ENCODE peak calls at places on chromosomes 1 and 21, in six cellular contexts. L is HCT116, X is PC-3, Y is MM.1S, H is SK-N-SH, S is GM23248. V is an unnamed sample.

GRCh38 chr1:7784492-7785071 is 491 bp downstream of the PER3 start:
- DNase-seq in X (no peak), Y (no peak), L (no peak), H (no peak), S (peak; percentile 44), V (peak; percentile 15)

GRCh38 chr1:45543599-45544417 is 6.8 kb upstream of the AKR1A1 start:
- DNase-seq in L (no peak), X (no peak), H (no peak), S (no peak), Y (peak; percentile 73), V (no peak)

GRCh38 chr1:198174297-198174696 is 17.5 kb downstream of the NEK7 start:
- DNase-seq in L (no peak), H (no peak), X (no peak), Y (no peak), S (peak; percentile 45), V (no peak)

GRCh38 chr1:42940851-42941639 is 17.6 kb downstream of the SLC2A1 start:
- DNase-seq in S (peak; percentile 97), Y (no peak), L (peak; percentile 82), X (peak; percentile 99), H (no peak), V (no peak)

GRCh38 chr1:225617479-225617878 is 35.4 kb downstream of the ENAH start:
- DNase-seq in S (peak; percentile 72), Y (no peak), L (no peak), X (peak; percentile 49), H (no peak), V (no peak)

GRCh38 chr1:236067854-236068454 is 3.1 kb upstream of the NID1 start:
- DNase-seq in Y (no peak), H (no peak), X (no peak), S (no peak), L (no peak), V (no peak)

GRCh38 chr1:100325415-100326324 is 26.6 kb upstream of the CDC14A start:
- DNase-seq in Y (no peak), L (no peak), S (no peak), X (peak; percentile 33), H (no peak), V (no peak)

GRCh38 chr1:26768755-26769154 is 19.0 kb upstream of the PIGV start:
- DNase-seq in X (peak; percentile 65), H (no peak), Y (no peak), L (no peak), S (peak; percentile 59), V (no peak)

GRCh38 chr1:238673561-238673960 is 712.8 kb upstream of the CHRM3 start:
- DNase-seq in H (no peak), S (no peak), Y (peak; percentile 39), X (no peak), L (no peak), V (no peak)

GRCh38 chr1:204574856-204575145 is 58.6 kb downstream of the MDM4 start:
- DNase-seq in Y (no peak), S (no peak), L (no peak), H (peak; percentile 82), X (no peak), V (no peak)

DNA sequence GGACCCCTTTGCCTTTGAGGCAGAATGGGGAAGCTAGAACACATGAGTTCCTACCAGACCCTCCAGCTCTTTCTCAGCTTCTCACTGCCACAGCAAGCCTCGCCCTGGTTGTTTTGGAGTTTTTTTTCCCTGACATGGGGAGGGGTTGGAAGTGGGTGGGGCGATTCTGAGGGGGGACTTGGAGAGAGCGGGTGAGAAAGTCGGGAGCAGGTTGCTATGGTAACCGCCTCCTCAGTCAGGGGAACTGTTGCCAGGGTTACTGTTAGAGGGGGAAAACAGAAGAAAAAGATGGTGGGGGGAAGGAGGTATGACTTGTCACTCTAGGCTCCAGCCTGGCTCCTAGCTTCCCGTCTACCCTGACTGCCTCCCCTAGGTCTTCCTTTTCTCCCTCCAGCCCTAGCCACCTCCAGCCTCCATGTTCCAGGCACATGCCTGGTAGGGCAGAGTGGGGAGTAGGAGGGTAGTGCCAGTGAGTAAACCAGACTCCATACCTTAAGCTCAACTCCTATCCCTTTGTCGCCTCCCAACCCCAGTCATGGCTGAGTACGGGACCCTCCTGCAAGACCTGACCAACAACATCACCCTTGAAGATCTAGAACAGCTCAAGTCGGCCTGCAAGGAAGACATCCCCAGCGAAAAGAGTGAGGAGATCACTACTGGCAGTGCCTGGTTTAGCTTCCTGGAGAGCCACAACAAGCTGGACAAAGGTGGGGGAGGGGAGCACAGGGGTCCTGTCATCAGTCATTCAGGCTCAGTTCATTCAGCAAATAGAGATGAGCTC is 6.0 kb downstream of the PEA15 start:
- DNase-seq in L (no peak), X (no peak), Y (no peak), S (peak; percentile 24), H (peak; percentile 44), V (peak; percentile 67)
- H3K9ac ChIP-seq in L (no peak overlapping the region), X (no peak overlapping the region), Y (no peak overlapping the region), S (peak overlapping the region; percentile 7), H (no peak overlapping the region), V (no peak overlapping the region)

GRCh38 chr21:31203371-31204054 is 140.5 kb downstream of the TIAM1 start:
- DNase-seq in L (peak; percentile 18), Y (no peak), X (peak; percentile 54), H (no peak), S (peak; percentile 70), V (no peak)
- TF ChIP-seq EZH2phosphoT487 in L (no peak), Y (no peak), X (no peak), H (no peak), S (no peak), V (no peak)

DNA sequence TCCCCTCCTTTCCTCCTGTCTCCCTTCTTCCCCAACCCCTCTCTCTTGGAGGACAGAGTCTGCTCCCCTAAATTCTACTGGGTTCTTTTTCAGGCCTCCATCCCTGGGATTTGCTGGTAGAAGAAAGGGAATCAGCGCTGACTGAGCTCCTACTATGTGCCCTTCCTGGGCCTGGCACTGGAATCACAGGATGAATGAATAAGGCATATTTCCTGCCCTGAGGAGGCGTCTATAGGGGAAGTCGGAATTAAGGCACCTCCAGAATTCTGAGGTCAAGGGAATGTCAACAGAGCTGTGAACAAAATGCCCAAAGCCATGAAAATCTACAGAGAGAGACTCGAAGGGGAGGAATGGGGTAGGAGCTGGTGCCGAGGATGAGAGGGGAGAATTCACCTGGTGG is 17.4 kb upstream of the BTG2 start:
- DNase-seq in L (no peak), X (no peak), S (no peak), Y (no peak), H (no peak), V (no peak)
- H3K4me3 ChIP-seq in L (no peak overlapping the region), X (no peak overlapping the region), S (no peak overlapping the region), Y (peak overlapping the region; percentile 3), H (no peak overlapping the region), V (no peak overlapping the region)

DNA sequence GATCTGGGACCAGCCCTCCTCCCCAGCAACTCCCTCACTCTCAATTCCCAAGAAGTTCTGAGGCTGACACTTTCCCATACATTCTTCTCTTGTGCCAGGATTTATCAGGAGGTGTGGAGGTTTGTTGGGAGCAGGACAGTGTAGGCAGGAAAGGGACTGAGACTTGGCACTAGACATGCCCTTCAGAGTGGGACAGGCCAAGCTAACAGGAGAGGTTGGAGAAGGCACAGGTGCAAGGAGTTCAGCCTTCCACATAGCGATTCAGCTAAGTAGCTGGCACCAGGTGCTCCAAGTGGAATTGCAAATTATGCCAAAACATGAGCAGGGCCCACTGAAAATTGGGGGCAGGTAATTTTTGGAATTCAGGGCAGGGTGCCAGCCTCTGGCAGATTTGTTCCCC is 83.0 kb upstream of the DUSP10 start:
- DNase-seq in Y (no peak), H (no peak), S (no peak), X (no peak), L (no peak), V (no peak)
- H3K9ac ChIP-seq in Y (no peak overlapping the region), H (no peak overlapping the region), S (no peak overlapping the region), X (no peak overlapping the region), L (no peak overlapping the region), V (no peak overlapping the region)

DNA sequence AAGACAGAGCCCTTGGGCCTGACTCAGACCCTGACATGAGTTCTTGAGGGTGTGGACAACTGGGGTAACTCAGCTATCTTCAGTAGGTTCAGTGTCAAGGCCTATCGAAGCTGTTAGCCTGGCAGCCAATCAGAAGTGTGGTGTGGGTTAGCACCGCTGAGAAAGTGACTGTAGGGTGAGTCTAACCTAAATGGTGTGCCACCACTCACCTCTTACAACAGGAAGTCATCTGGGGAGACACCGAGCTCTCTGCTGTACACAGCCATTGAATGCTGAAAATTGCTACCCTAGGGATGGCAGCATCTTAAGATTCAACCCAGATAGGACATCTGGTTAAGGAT is 44.6 kb downstream of the RASSF5 start:
- DNase-seq in H (no peak), X (no peak), S (no peak), L (no peak), Y (no peak), V (no peak)
- TF ChIP-seq EZH2phosphoT487 in H (no peak), X (no peak), S (no peak), L (no peak), Y (no peak), V (no peak)

DNA sequence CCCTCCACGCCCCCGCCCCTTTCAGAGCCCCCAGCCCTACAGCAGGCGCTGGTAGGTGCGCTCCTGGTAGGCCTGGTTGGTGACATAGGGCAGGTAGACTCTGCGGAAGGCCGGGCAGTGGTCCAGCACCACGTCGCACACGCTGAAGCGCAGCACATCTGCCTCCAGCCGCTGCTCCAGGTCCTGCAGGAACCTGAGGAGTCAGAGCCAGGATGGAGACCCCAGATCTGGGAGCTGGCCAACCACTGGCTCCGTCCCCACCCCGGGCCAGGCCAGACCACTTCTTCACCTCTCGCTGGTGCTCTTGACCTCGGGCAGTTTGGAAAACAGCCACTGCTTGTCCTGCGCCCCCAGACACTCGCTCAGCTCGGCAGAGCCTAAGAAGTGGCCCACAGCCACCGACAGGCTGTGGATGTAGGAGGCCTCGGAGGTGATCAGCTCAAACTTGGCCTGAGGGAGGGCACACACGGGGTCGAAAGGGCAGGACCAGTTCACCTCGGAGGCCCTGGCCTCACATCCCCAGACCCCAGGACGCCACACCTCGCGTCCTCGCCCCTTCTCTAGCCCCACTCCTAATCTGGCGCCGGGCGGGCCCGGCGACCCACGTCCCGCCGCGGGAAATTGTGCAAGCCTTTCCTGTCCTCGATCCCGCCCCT is 6.4 kb downstream of the ARHGEF19 start:
- DNase-seq in H (no peak), S (no peak), L (no peak), Y (no peak), X (no peak), V (no peak)
- H3K4me3 ChIP-seq in H (peak overlapping the region; percentile 63), S (peak overlapping the region; percentile 75), L (peak overlapping the region; percentile 73), Y (peak overlapping the region; percentile 65), X (peak overlapping the region; percentile 71), V (peak overlapping the region; percentile 54)

DNA sequence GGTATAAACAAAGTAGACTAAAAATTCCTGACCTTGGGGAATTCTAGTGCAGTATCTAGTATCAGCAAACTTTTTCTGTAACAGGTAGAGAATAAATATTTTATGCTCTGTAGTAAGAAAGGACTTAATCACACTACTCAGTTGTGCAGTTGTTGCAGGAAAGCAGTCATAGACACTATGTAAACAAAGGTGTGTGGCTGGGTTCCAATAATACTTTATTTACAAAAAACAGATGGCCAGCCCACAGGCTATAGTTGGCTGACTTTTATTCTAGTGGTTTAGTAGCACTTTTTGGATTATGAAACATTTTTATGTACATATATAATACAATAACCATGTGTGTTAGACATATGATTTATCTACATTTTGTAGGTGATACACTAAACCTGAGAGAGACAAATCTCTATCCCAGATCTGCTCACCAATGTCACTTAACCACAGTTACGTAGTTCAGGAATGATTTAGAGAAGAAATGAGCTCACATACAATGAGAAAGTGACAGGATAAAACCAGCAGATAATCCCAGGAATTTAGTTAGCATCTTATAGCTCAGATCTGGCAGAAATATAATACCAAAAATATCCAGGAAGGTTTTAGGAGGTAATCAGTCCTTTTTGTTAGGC is 56.1 kb downstream of the MIER1 start:
- DNase-seq in S (peak; percentile 44), X (peak; percentile 75), L (no peak), Y (no peak), H (no peak), V (no peak)
- H3K9ac ChIP-seq in S (peak overlapping the region; percentile 70), X (no peak overlapping the region), L (no peak overlapping the region), Y (no peak overlapping the region), H (no peak overlapping the region), V (no peak overlapping the region)